ENCODE peak calls at places on chromosomes 13 and 19, in seven cellular contexts. C is left ventricle myocardium superior; F is cardiac septum; Y is AG10803; H is psoas muscle; M is naive thymus-derived CD8-positive, alpha-beta T cell; P is iPS DF 19.7. Z is an unnamed sample.

GRCh38 chr13:111642156-111642767 is 321.8 kb downstream of the TEX29 start:
- DNase-seq in C (no peak), F (peak; percentile 56), Y (no peak), H (no peak), M (no peak), P (no peak), Z (no peak)

GRCh38 chr19:19021115-19021514 is 12.2 kb downstream of the SUGP2 start:
- DNase-seq in C (no peak), F (no peak), Y (peak; percentile 61), H (no peak), M (no peak), P (no peak), Z (peak; percentile 3)

GRCh38 chr19:17052439-17052838 is 22.8 kb downstream of the HAUS8 start:
- DNase-seq in C (no peak), F (no peak), Y (peak; percentile 54), H (no peak), M (peak; percentile 10), P (no peak), Z (no peak)

GRCh38 chr19:50324331-50324730 is 4.8 kb downstream of the KCNC3 start:
- DNase-seq in C (no peak), F (no peak), Y (no peak), H (peak; percentile 34), M (no peak), P (no peak), Z (no peak)

GRCh38 chr19:55461974-55462628 is 659 bp upstream of the ISOC2 start:
- DNase-seq in C (no peak), F (no peak), Y (no peak), H (no peak), M (no peak), P (no peak), Z (peak; percentile 31)

GRCh38 chr19:42018503-42019193 is 24.6 kb upstream of the ATP1A3 start:
- DNase-seq in C (no peak), F (no peak), Y (peak; percentile 33), H (no peak), M (no peak), P (no peak), Z (no peak)

GRCh38 chr19:10699650-10700335 is 1.4 kb upstream of the QTRT1 start:
- DNase-seq in C (no peak), F (no peak), Y (peak; percentile 50), H (no peak), M (peak; percentile 57), P (no peak), Z (peak; percentile 23)

GRCh38 chr13:72164811-72165210 is 297.8 kb upstream of the DACH1 start:
- DNase-seq in C (no peak), F (no peak), Y (no peak), H (no peak), M (no peak), P (no peak), Z (no peak)

GRCh38 chr13:110616103-110617101 is 1.1 kb downstream of the NAXD start:
- DNase-seq in C (no peak), F (no peak), Y (peak; percentile 62), H (peak; percentile 72), M (peak; percentile 11), P (no peak), Z (no peak)

GRCh38 chr13:96822900-96823299 is 171.4 kb downstream of the OXGR1 start:
- DNase-seq in C (no peak), F (no peak), Y (no peak), H (no peak), M (no peak), P (no peak), Z (no peak)

GRCh38 chr19:10516671-10517286 is 468 bp downstream of the S1PR5 start:
- DNase-seq in C (no peak), F (no peak), Y (peak; percentile 21), H (no peak), M (no peak), P (no peak), Z (no peak)

GRCh38 chr19:33248954-33249613 is 23.4 kb upstream of the SLC7A10 start:
- DNase-seq in C (peak; percentile 56), F (peak; percentile 91), Y (no peak), H (peak; percentile 60), M (no peak), P (no peak), Z (peak; percentile 83)

GRCh38 chr13:100798739-100799361 is 124.3 kb upstream of the TMTC4 start:
- DNase-seq in C (no peak), F (no peak), Y (no peak), H (no peak), M (no peak), P (no peak), Z (no peak)

GRCh38 chr13:49148405-49148804 is 71.7 kb upstream of the MLNR start:
- DNase-seq in C (no peak), F (no peak), Y (no peak), H (no peak), M (no peak), P (no peak), Z (no peak)

GRCh38 chr13:31092631-31093030 is 69.1 kb downstream of the HSPH1 start:
- DNase-seq in C (no peak), F (no peak), Y (no peak), H (no peak), M (no peak), P (no peak), Z (no peak)

GRCh38 chr13:99984463-99985242 is 3.1 kb downstream of the ZIC2 start:
- DNase-seq in C (no peak), F (no peak), Y (no peak), H (no peak), M (no peak), P (no peak), Z (no peak)

GRCh38 chr13:86559915-86560314 is 760.7 kb upstream of the SLITRK6 start:
- DNase-seq in C (no peak), F (no peak), Y (no peak), H (no peak), M (no peak), P (no peak), Z (no peak)

GRCh38 chr13:90217275-90217674 is 1130.2 kb upstream of the MIR17HG start:
- DNase-seq in C (no peak), F (no peak), Y (no peak), H (no peak), M (no peak), P (no peak), Z (no peak)

GRCh38 chr13:26561636-26562537 is 4.4 kb downstream of the WASF3 start:
- DNase-seq in C (no peak), F (no peak), Y (peak; percentile 94), H (no peak), M (no peak), P (no peak), Z (no peak)

GRCh38 chr13:40407567-40407966 is 258.9 kb downstream of the FOXO1 start:
- DNase-seq in C (no peak), F (no peak), Y (no peak), H (no peak), M (no peak), P (no peak), Z (no peak)

GRCh38 chr13:60152114-60152513 is 11.6 kb downstream of the DIAPH3 start:
- DNase-seq in C (no peak), F (no peak), Y (peak; percentile 25), H (no peak), M (no peak), P (no peak), Z (no peak)

GRCh38 chr19:34664870-34665269 is 12.1 kb downstream of the SCGB2B2 start:
- DNase-seq in C (no peak), F (no peak), Y (no peak), H (no peak), M (no peak), P (no peak), Z (no peak)

GRCh38 chr13:48235100-48235813 is 2.3 kb downstream of the ITM2B start:
- DNase-seq in C (peak; percentile 48), F (no peak), Y (peak; percentile 46), H (no peak), M (no peak), P (no peak), Z (peak; percentile 52)

GRCh38 chr19:8352134-8352827 is 9.2 kb upstream of the KANK3 start:
- DNase-seq in C (no peak), F (no peak), Y (no peak), H (peak; percentile 44), M (no peak), P (no peak), Z (no peak)

GRCh38 chr13:95918860-95919259 is 134.3 kb downstream of the UGGT2 start:
- DNase-seq in C (no peak), F (no peak), Y (no peak), H (no peak), M (no peak), P (no peak), Z (no peak)

GRCh38 chr13:105991622-105992254 is 543.7 kb downstream of the EFNB2 start:
- DNase-seq in C (no peak), F (no peak), Y (peak; percentile 84), H (no peak), M (no peak), P (no peak), Z (no peak)

GRCh38 chr19:18502633-18503294 is 19.1 kb downstream of the ELL start:
- DNase-seq in C (peak; percentile 78), F (no peak), Y (no peak), H (peak; percentile 75), M (no peak), P (no peak), Z (peak; percentile 90)

GRCh38 chr13:82698383-82698782 is 1183.9 kb downstream of the SLITRK1 start:
- DNase-seq in C (no peak), F (no peak), Y (no peak), H (no peak), M (no peak), P (no peak), Z (no peak)

GRCh38 chr19:55265723-55266386 is 7.0 kb upstream of the PPP6R1 start:
- DNase-seq in C (no peak), F (no peak), Y (no peak), H (no peak), M (no peak), P (no peak), Z (peak; percentile 32)

GRCh38 chr19:42091300-42092266 is 15.6 kb downstream of the ZNF574 start:
- DNase-seq in C (no peak), F (no peak), Y (peak; percentile 54), H (no peak), M (no peak), P (no peak), Z (no peak)

GRCh38 chr19:45160870-45161714 is at the start of gene NKPD1:
- DNase-seq in C (no peak), F (no peak), Y (no peak), H (no peak), M (no peak), P (no peak), Z (peak; percentile 37)

GRCh38 chr13:56457535-56458200 is 683.0 kb upstream of the PRR20A start:
- DNase-seq in C (no peak), F (no peak), Y (no peak), H (no peak), M (no peak), P (no peak), Z (no peak)

GRCh38 chr13:45847554-45848224 is 3.9 kb downstream of the SIAH3 start:
- DNase-seq in C (peak; percentile 52), F (no peak), Y (no peak), H (no peak), M (peak; percentile 42), P (no peak), Z (no peak)

GRCh38 chr13:47459512-47459911 is 541.6 kb downstream of the SUCLA2 start:
- DNase-seq in C (no peak), F (no peak), Y (peak; percentile 40), H (no peak), M (no peak), P (no peak), Z (no peak)

GRCh38 chr13:42892760-42893159 is 99.3 kb downstream of the EPSTI1 start:
- DNase-seq in C (no peak), F (no peak), Y (peak; percentile 65), H (no peak), M (no peak), P (no peak), Z (no peak)

GRCh38 chr19:33878912-33879810 is 82.5 kb downstream of the KCTD15 start:
- DNase-seq in C (no peak), F (no peak), Y (no peak), H (no peak), M (no peak), P (no peak), Z (no peak)

GRCh38 chr19:46198756-46199155 is 30.8 kb upstream of the IGFL1 start:
- DNase-seq in C (no peak), F (no peak), Y (no peak), H (no peak), M (no peak), P (no peak), Z (no peak)

GRCh38 chr13:44013666-44014291 is 134.1 kb downstream of the LACC1 start:
- DNase-seq in C (no peak), F (no peak), Y (peak; percentile 46), H (no peak), M (no peak), P (no peak), Z (no peak)